ENCODE peak calls at places on chromosome 14, in four cellular contexts. K, R, B and I are unnamed samples.
A peak's percentile ranks its signal among the peaks of the same experiment; 100 is the strongest.

GRCh38 chr14:69996197-69996596 is 117.0 kb downstream of the SMOC1 start:
- DNase-seq in K (no peak), R (no peak), B (no peak), I (no peak)

GRCh38 chr14:91277546-91278382 is 33.3 kb upstream of the GPR68 start:
- DNase-seq in K (no peak), R (no peak), B (no peak), I (no peak)

GRCh38 chr14:69263364-69263763 is 3.4 kb downstream of the GALNT16 start:
- DNase-seq in K (no peak), R (peak; percentile 72), B (no peak), I (peak; percentile 42)

GRCh38 chr14:99235578-99235977 is 36.4 kb downstream of the BCL11B start:
- DNase-seq in K (no peak), R (no peak), B (no peak), I (no peak)

GRCh38 chr14:52380294-52380693 is 66.2 kb downstream of the PTGER2 start:
- DNase-seq in K (no peak), R (no peak), B (no peak), I (no peak)

GRCh38 chr14:26872930-26873470 is 275.2 kb upstream of the NOVA1 start:
- DNase-seq in K (no peak), R (no peak), B (no peak), I (no peak)

GRCh38 chr14:75259510-75259855 is 19.1 kb upstream of the FOS start:
- DNase-seq in K (no peak), R (no peak), B (no peak), I (no peak)

GRCh38 chr14:24673534-24674203 is 39.7 kb upstream of the GZMB start:
- DNase-seq in K (no peak), R (no peak), B (no peak), I (no peak)

GRCh38 chr14:90103808-90104207 is 42.0 kb downstream of the KCNK13 start:
- DNase-seq in K (no peak), R (no peak), B (no peak), I (no peak)

GRCh38 chr14:24130717-24131548 is 474 bp downstream of the FITM1 start:
- DNase-seq in K (no peak), R (no peak), B (no peak), I (peak; percentile 91)

GRCh38 chr14:60485600-60486251 is at the start of gene C14orf39:
- DNase-seq in K (no peak), R (no peak), B (peak; percentile 3), I (no peak)

GRCh38 chr14:69570836-69571330 is 3.8 kb downstream of the CCDC177 start:
- DNase-seq in K (no peak), R (no peak), B (no peak), I (no peak)

GRCh38 chr14:23005861-23006534 is 3.9 kb downstream of the C14orf93 start:
- DNase-seq in K (no peak), R (no peak), B (no peak), I (no peak)

GRCh38 chr14:33564774-33565630 is 385.9 kb downstream of the EGLN3 start:
- DNase-seq in K (no peak), R (no peak), B (no peak), I (no peak)
- TF ChIP-seq POLR2A in K (no peak), R (no peak), B (no peak), I (no peak)

DNA sequence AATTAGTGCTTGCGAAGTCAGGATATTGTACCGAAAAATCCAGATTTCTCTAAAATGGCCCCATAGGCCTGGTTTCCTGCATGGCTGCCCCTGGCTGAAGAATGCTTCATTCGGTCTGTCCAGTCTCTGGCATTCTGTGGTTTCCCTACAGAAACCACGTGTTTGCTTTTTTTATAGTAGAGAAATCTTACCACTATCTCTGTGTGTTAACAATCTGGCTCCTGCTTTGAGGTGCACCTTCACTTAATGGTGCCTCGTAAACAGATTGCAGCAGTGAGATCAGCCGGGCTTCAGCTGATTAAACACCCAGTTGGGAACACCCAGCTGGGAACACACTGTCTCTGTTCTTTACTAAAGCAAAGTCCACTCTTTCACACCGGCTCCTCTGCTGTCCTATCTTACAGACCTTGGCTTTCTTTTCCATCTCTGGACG is 6.7 kb upstream of the DNAAF2 start:
- DNase-seq in K (peak; percentile 75), R (no peak), B (no peak), I (no peak)
- TF ChIP-seq POLR2A in K (no peak), R (no peak), B (no peak), I (no peak)

GRCh38 chr14:92748259-92749016 is at the start of gene LGMN:
- DNase-seq in K (peak; percentile 97), R (peak; percentile 93), B (peak; percentile 85), I (peak; percentile 99)
- TF ChIP-seq POLR2A in K (no peak), R (peak; percentile 93), B (peak; percentile 95), I (peak; percentile 100)

DNA sequence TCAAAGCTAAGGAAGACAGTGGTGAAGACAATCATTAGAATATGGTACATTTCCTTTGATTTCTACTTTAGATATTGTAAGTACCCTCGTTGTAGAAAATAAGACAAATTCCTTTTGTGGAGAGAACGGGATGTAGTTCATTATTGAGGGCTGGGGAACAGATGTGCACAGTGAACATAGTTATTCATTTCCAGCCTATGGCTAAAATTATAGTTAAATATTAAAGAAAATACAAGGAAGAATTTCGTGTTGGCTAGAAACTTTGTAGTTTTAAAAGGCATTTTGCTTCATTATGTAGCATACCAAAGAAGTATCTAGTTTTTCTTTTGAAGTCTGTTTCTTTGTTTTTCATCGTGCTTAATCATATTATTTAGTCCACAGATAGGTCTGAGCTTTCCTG is 201.8 kb downstream of the ESR2 start:
- DNase-seq in K (no peak), R (no peak), B (no peak), I (no peak)
- TF ChIP-seq POLR2A in K (no peak), R (no peak), B (no peak), I (no peak)

GRCh38 chr14:67240168-67240932 is 885 bp upstream of the PALS1 start:
- DNase-seq in K (peak; percentile 74), R (peak; percentile 25), B (no peak), I (peak; percentile 69)

GRCh38 chr14:67239582-67239981 is 1.7 kb upstream of the PALS1 start:
- DNase-seq in K (no peak), R (no peak), B (no peak), I (no peak)

GRCh38 chr14:67240978-67241415 is 238 bp upstream of the PALS1 start:
- DNase-seq in K (peak; percentile 98), R (peak; percentile 90), B (peak; percentile 89), I (peak; percentile 98)

GRCh38 chr14:67245104-67245503 is 3.9 kb downstream of the PALS1 start:
- DNase-seq in K (no peak), R (no peak), B (no peak), I (no peak)

DNA sequence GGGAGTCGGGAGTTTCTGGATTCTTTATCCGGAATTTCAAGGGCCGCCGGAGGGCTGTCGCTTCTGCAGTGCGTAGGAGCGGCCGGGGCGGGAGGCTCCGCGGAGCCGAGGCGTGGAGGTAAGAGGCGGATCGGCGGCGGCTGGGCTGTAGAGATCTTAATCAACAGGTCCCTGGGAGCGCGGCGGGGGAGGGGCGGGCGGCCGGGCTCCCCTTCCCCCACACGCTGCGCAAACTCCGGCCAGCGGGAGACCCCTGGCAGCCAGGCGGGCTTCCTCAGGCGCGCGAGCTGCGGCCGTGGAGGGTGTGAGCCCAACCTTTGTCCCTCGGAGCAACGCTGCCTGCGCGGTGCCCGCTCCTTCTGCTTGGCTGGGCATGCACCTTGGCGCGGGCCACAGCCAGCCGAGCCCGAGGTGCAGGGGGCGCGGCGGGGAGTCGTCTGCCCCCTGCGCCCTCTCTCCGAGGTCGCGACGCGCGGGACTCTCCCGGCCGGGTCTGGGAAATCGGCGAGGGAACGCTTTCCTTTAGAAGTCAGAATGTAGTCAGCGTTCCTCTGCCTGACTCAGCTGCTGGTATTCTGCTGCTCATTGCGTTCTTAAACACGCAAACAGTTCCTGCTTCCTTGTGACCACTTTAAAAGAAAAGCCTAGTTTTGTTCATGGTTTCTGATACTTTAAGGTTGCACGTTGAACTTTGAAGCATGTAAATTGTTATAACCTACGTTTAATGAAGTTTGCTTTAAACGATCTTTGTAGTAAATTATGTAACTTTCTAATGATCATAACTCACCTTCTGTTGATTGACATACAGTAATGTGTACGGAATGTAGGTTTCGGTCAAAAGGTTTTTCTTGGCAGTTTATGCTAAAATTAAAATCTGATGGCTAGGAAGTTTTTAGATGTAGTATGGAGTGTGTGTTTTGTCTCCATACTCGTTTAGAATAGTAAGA is at the start of gene PALS1:
- DNase-seq in K (no peak), R (peak; percentile 23), B (peak; percentile 34), I (no peak)
- TF ChIP-seq POLR2A in K (no peak), R (peak; percentile 5), B (no peak), I (no peak)